ENCODE peak calls at places on chromosomes 16 and 17, in four cellular contexts. R is left lung, M is Panc1, J is dorsolateral prefrontal cortex. S is an unnamed sample.

GRCh38 chr17:67602974-67603373 is 114.8 kb upstream of the NOL11 start:
- DNase-seq in R (no peak), M (peak), J (no peak), S (no peak)

GRCh38 chr17:48244121-48244711 is 136.7 kb downstream of the SNX11 start:
- DNase-seq in R (no peak), M (no peak), J (no peak), S (no peak)

GRCh38 chr16:10368984-10369551 is 16.8 kb upstream of the ATF7IP2 start:
- DNase-seq in R (no peak), M (no peak), J (no peak), S (no peak)

GRCh38 chr17:55887531-55887930 is 136.7 kb downstream of the PCTP start:
- DNase-seq in R (no peak), M (no peak), J (no peak), S (no peak)

GRCh38 chr17:5128905-5129535 is 13.2 kb downstream of the USP6 start:
- DNase-seq in R (no peak), M (no peak), J (no peak), S (no peak)

GRCh38 chr16:83392743-83393142 is 415.0 kb upstream of the HSBP1 start:
- DNase-seq in R (no peak), M (no peak), J (no peak), S (no peak)

GRCh38 chr17:79844869-79845600 is 5.8 kb upstream of the CBX4 start:
- DNase-seq in R (no peak), M (no peak), J (no peak), S (peak)

GRCh38 chr16:87056083-87056482 is 261.1 kb downstream of the C16orf95 start:
- DNase-seq in R (no peak), M (no peak), J (no peak), S (no peak)

GRCh38 chr17:28388106-28388505 is 16.6 kb downstream of the SARM1 start:
- DNase-seq in R (no peak), M (no peak), J (no peak), S (no peak)

GRCh38 chr17:45709889-45710288 is 74.2 kb upstream of the CRHR1 start:
- DNase-seq in R (no peak), M (no peak), J (no peak), S (no peak)

GRCh38 chr17:17300624-17301568 is 2.3 kb upstream of the NT5M start:
- DNase-seq in R (peak), M (peak), J (no peak), S (peak)

GRCh38 chr16:87210949-87211348 is 106.2 kb downstream of the C16orf95 start:
- DNase-seq in R (no peak), M (no peak), J (no peak), S (no peak)

GRCh38 chr16:11253009-11253994 is 2.7 kb downstream of the SOCS1 start:
- DNase-seq in R (no peak), M (no peak), J (no peak), S (no peak)

GRCh38 chr17:82446124-82446523 is 4.4 kb downstream of the CYBC1 start:
- DNase-seq in R (no peak), M (no peak), J (no peak), S (no peak)

GRCh38 chr16:30122621-30123160 is 329 bp downstream of the MAPK3 start:
- DNase-seq in R (no peak), M (no peak), J (no peak), S (no peak)

GRCh38 chr16:71360378-71360777 is 1.9 kb downstream of the CALB2 start:
- DNase-seq in R (no peak), M (no peak), J (no peak), S (no peak)

GRCh38 chr17:37830151-37830993 is 85.5 kb upstream of the HNF1B start:
- DNase-seq in R (no peak), M (no peak), J (no peak), S (no peak)

GRCh38 chr16:12092347-12092882 is 115.9 kb downstream of the SNX29 start:
- DNase-seq in R (peak), M (no peak), J (no peak), S (no peak)

GRCh38 chr16:82059161-82059982 is 24.3 kb downstream of the HSD17B2 start:
- DNase-seq in R (no peak), M (no peak), J (no peak), S (no peak)

GRCh38 chr16:82055117-82055516 is 20.1 kb downstream of the HSD17B2 start:
- DNase-seq in R (no peak), M (no peak), J (no peak), S (no peak)

GRCh38 chr16:82059983-82060421 is 24.9 kb downstream of the HSD17B2 start:
- DNase-seq in R (no peak), M (no peak), J (no peak), S (no peak)

GRCh38 chr16:82055728-82056549 is 20.9 kb downstream of the HSD17B2 start:
- DNase-seq in R (no peak), M (no peak), J (no peak), S (no peak)

GRCh38 chr16:82056550-82056896 is 21.5 kb downstream of the HSD17B2 start:
- DNase-seq in R (no peak), M (no peak), J (no peak), S (no peak)
- H3K27ac ChIP-seq in R (no peak), M (no peak), J (no peak), S (no peak)

GRCh38 chr16:81163671-81164070 is 67.5 kb upstream of the GCSH start:
- DNase-seq in R (no peak), M (no peak), J (no peak), S (no peak)
- TF ChIP-seq CTCF in R (no peak), M (no peak), J (no peak), S (no peak)

DNA sequence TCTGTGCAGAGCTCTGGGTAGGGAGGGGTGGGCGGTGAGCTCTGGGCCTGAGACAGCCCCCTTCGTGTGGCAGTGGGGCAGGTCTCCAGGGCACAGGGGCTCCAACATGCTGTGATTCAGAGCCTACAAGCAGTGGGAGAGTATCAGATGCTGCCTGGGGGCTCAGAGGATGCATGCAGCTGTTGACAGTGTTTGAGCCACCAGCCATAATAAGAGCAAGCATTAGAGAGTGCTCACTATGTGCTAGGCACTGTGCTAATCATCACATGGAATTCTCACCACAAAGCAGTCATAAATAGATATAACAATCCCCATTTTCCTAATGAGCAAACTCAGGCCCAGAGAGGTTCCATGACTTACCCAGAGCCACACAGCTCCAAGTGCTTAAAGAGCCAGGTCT is 8.1 kb downstream of the PDK2 start:
- DNase-seq in R (no peak), M (no peak), J (no peak), S (no peak)
- H3K27ac ChIP-seq in R (no peak), M (no peak), J (peak), S (no peak)

GRCh38 chr17:2244545-2245525 is 58.8 kb downstream of the SMG6 start:
- DNase-seq in R (peak), M (peak), J (peak), S (peak)
- TF ChIP-seq CTCF in R (peak), M (peak), J (peak), S (peak)

GRCh38 chr17:47199627-47200324 is 9.4 kb upstream of the MYL4 start:
- DNase-seq in R (no peak), M (no peak), J (no peak), S (no peak)
- H3K27ac ChIP-seq in R (no peak), M (no peak), J (no peak), S (peak)

GRCh38 chr17:76353599-76354316 is at the start of gene PRPSAP1:
- DNase-seq in R (peak), M (peak), J (peak), S (peak)
- TF ChIP-seq CTCF in R (peak), M (no peak), J (peak), S (no peak)

GRCh38 chr16:524274-525011 is 3.1 kb upstream of the CAPN15 start:
- DNase-seq in R (no peak), M (no peak), J (no peak), S (peak)
- H3K27ac ChIP-seq in R (no peak), M (peak), J (peak), S (no peak)

DNA sequence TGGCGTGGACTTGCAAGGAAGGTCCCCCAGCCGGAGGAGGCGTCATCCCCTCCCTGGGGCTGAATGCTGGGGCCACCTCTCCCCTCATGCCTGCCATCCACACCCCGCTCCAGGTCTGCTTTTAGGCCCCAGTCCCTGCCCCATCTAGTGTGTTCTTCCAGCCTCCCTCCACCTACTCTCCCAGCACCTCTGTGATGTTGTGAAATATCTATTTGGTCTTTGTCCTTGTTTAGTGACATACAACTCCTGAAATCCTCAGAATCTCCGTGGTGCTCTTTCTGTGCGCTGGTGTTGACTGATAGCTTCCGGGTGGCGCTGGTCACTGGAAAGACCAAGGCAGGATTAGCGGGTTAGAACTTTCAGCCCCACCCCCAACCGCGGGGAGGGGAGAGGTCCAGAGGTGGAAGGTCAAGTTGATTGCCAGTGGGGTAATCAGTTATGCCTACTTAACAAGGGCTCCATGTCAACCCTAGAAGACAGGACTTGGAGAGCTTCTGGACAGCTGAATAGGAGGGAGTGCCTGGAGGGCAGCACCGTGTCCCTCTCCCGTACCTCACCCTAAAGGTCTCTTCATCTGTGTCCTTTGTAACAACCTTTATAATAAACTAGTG is 10.1 kb downstream of the TBC1D24 start:
- DNase-seq in R (no peak), M (no peak), J (no peak), S (peak)
- TF ChIP-seq CTCF in R (no peak), M (no peak), J (no peak), S (no peak)

GRCh38 chr17:32875904-32876413 is 965 bp downstream of the MYO1D start:
- DNase-seq in R (no peak), M (no peak), J (no peak), S (no peak)
- H3K27ac ChIP-seq in R (peak), M (no peak), J (peak), S (peak)